ENCODE peak calls at places on chromosomes 5 and 9, in eight cellular contexts. T, F, U, I, O, D, H and C are unnamed samples.

GRCh38 chr5:168713051-168713450 is 133.9 kb upstream of the PANK3 start:
- DNase-seq in F (no peak), H (no peak), U (no peak), D (no peak), I (peak), T (no peak), O (no peak), C (no peak)

GRCh38 chr9:123329329-123329955 is 26.6 kb upstream of the CRB2 start:
- DNase-seq in H (peak), D (no peak), O (no peak), U (no peak), F (no peak), I (peak), T (no peak), C (no peak)

GRCh38 chr9:23611874-23612273 is 214.2 kb downstream of the ELAVL2 start:
- DNase-seq in U (no peak), H (no peak), T (no peak), D (no peak), O (no peak), I (no peak), F (no peak), C (no peak)

GRCh38 chr9:72383978-72384709 is 19.1 kb upstream of the ZFAND5 start:
- DNase-seq in F (no peak), H (peak), U (no peak), I (no peak), O (no peak), T (no peak), D (no peak), C (no peak)

GRCh38 chr5:135644196-135644766 is 65.5 kb upstream of the CXCL14 start:
- DNase-seq in O (no peak), D (no peak), U (no peak), T (no peak), H (no peak), F (no peak), I (no peak), C (peak)

GRCh38 chr9:123713282-123713681 is 216.6 kb downstream of the DENND1A start:
- DNase-seq in T (no peak), F (no peak), D (no peak), U (no peak), I (no peak), H (no peak), O (no peak), C (no peak)

GRCh38 chr9:124251605-124252366 is 6.0 kb upstream of the NEK6 start:
- DNase-seq in I (no peak), U (no peak), F (no peak), D (no peak), T (no peak), H (peak), O (no peak), C (no peak)

GRCh38 chr9:124281934-124282351 is 24.2 kb downstream of the NEK6 start:
- DNase-seq in I (peak), T (no peak), D (no peak), U (no peak), H (no peak), F (no peak), O (no peak), C (no peak)

GRCh38 chr5:146548781-146549449 is 32.9 kb upstream of the GPR151 start:
- DNase-seq in O (no peak), D (no peak), F (no peak), T (no peak), H (no peak), U (no peak), I (no peak), C (peak)

GRCh38 chr9:35664531-35665470 is at the start of gene ARHGEF39:
- DNase-seq in H (peak), D (no peak), U (peak), T (peak), I (peak), F (peak), O (peak), C (peak)

GRCh38 chr9:14746655-14747054 is 24.1 kb upstream of the CER1 start:
- DNase-seq in H (no peak), U (no peak), I (no peak), T (no peak), D (no peak), F (no peak), O (no peak), C (no peak)

GRCh38 chr9:93619272-93619775 is 42.9 kb downstream of the PHF2 start:
- DNase-seq in T (no peak), F (no peak), H (no peak), I (peak), O (no peak), U (no peak), D (no peak), C (no peak)

GRCh38 chr5:65924366-65925093 is 1.8 kb upstream of the ERBIN start:
- DNase-seq in F (no peak), O (no peak), T (peak), D (no peak), I (no peak), U (no peak), H (no peak), C (no peak)

GRCh38 chr9:124360277-124360676 is 55.0 kb downstream of the PSMB7 start:
- DNase-seq in T (no peak), H (no peak), D (no peak), I (no peak), U (no peak), O (no peak), F (no peak), C (no peak)

GRCh38 chr5:100792781-100793180 is 110.3 kb downstream of the ST8SIA4 start:
- DNase-seq in I (no peak), F (no peak), T (no peak), U (no peak), H (no peak), D (no peak), O (no peak), C (no peak)

GRCh38 chr5:167870055-167870454 is 421.4 kb upstream of the WWC1 start:
- DNase-seq in F (no peak), D (no peak), H (peak), O (no peak), U (no peak), I (no peak), T (no peak), C (no peak)

GRCh38 chr5:82332889-82333619 is 54.9 kb upstream of the RPS23 start:
- DNase-seq in U (no peak), D (no peak), O (no peak), T (no peak), F (no peak), I (no peak), H (no peak), C (no peak)

GRCh38 chr9:74666625-74667316 is 169.6 kb downstream of the RORB start:
- DNase-seq in F (no peak), H (no peak), O (no peak), I (no peak), U (no peak), D (no peak), T (no peak), C (no peak)

GRCh38 chr9:124196814-124197176 is 61.0 kb upstream of the NEK6 start:
- DNase-seq in O (no peak), T (no peak), I (no peak), H (no peak), D (no peak), U (no peak), F (no peak), C (no peak)

GRCh38 chr5:131854134-131854533 is 57.3 kb upstream of the FNIP1 start:
- DNase-seq in U (no peak), T (no peak), H (no peak), F (no peak), D (no peak), I (no peak), O (no peak), C (no peak)

GRCh38 chr5:139964994-139965565 is 78.0 kb downstream of the NRG2 start:
- DNase-seq in I (no peak), U (no peak), H (no peak), T (no peak), D (no peak), O (no peak), F (no peak), C (no peak)